ENCODE peak calls at places on chromosomes 1 and 21, in ten cellular contexts. One of them, this sample, is unnamed. For H3K9me3, the result is how much of the 10 kb centered on the place peaks cover.

GRCh38 chr1:225754940-225755635 is 22.5 kb upstream of the SRP9 start:
- DNase-seq in AG04450: peak
- DNase-seq in upper lobe of left lung: no peak
- DNase-seq in fibroblast of lung: peak
- DNase-seq in body of pancreas: peak
- DNase-seq in pancreas: no peak
- DNase-seq in mucosa of descending colon: no peak
- DNase-seq in heart right ventricle: peak
- DNase-seq in ascending aorta: no peak
- DNase-seq in tibial artery: no peak
- DNase-seq in this sample: no peak

GRCh38 chr1:16122361-16122881 is 33.4 kb downstream of the EPHA2 start:
- DNase-seq in heart right ventricle: no peak
- DNase-seq in AG04450: no peak
- DNase-seq in pancreas: no peak
- DNase-seq in ascending aorta: no peak
- DNase-seq in tibial artery: no peak
- DNase-seq in body of pancreas: no peak
- DNase-seq in mucosa of descending colon: no peak
- DNase-seq in fibroblast of lung: peak
- DNase-seq in upper lobe of left lung: no peak
- DNase-seq in this sample: no peak

GRCh38 chr1:55399385-55399784 is 184.2 kb upstream of the USP24 start:
- DNase-seq in fibroblast of lung: no peak
- DNase-seq in tibial artery: no peak
- DNase-seq in body of pancreas: peak
- DNase-seq in heart right ventricle: no peak
- DNase-seq in upper lobe of left lung: no peak
- DNase-seq in ascending aorta: no peak
- DNase-seq in pancreas: no peak
- DNase-seq in mucosa of descending colon: no peak
- DNase-seq in AG04450: no peak
- DNase-seq in this sample: no peak

GRCh38 chr1:169321539-169321938 is 46.1 kb downstream of the NME7 start:
- DNase-seq in fibroblast of lung: peak
- DNase-seq in upper lobe of left lung: no peak
- DNase-seq in mucosa of descending colon: no peak
- DNase-seq in AG04450: no peak
- DNase-seq in tibial artery: no peak
- DNase-seq in ascending aorta: no peak
- DNase-seq in pancreas: no peak
- DNase-seq in heart right ventricle: no peak
- DNase-seq in body of pancreas: no peak
- DNase-seq in this sample: no peak

GRCh38 chr1:230867903-230868735 is at the start of gene C1orf198:
- DNase-seq in fibroblast of lung: no peak
- DNase-seq in heart right ventricle: peak
- DNase-seq in tibial artery: no peak
- DNase-seq in pancreas: peak
- DNase-seq in AG04450: no peak
- DNase-seq in ascending aorta: peak
- DNase-seq in mucosa of descending colon: peak
- DNase-seq in upper lobe of left lung: peak
- DNase-seq in body of pancreas: peak
- DNase-seq in this sample: peak

GRCh38 chr1:204866051-204866596 is 4.5 kb upstream of the NFASC start:
- DNase-seq in heart right ventricle: no peak
- DNase-seq in mucosa of descending colon: no peak
- DNase-seq in ascending aorta: peak
- DNase-seq in body of pancreas: no peak
- DNase-seq in fibroblast of lung: no peak
- DNase-seq in pancreas: no peak
- DNase-seq in tibial artery: no peak
- DNase-seq in AG04450: no peak
- DNase-seq in upper lobe of left lung: no peak
- DNase-seq in this sample: no peak

GRCh38 chr1:35929730-35930592 is 944 bp upstream of the AGO3 start:
- DNase-seq in AG04450: no peak
- DNase-seq in heart right ventricle: peak
- DNase-seq in body of pancreas: peak
- DNase-seq in tibial artery: peak
- DNase-seq in fibroblast of lung: peak
- DNase-seq in mucosa of descending colon: no peak
- DNase-seq in upper lobe of left lung: no peak
- DNase-seq in ascending aorta: peak
- DNase-seq in pancreas: no peak
- DNase-seq in this sample: peak

GRCh38 chr1:237565236-237565635 is 325.5 kb downstream of the ZP4 start:
- DNase-seq in tibial artery: no peak
- DNase-seq in heart right ventricle: no peak
- DNase-seq in fibroblast of lung: no peak
- DNase-seq in AG04450: no peak
- DNase-seq in upper lobe of left lung: no peak
- DNase-seq in body of pancreas: no peak
- DNase-seq in mucosa of descending colon: no peak
- DNase-seq in pancreas: no peak
- DNase-seq in ascending aorta: no peak
- DNase-seq in this sample: no peak

GRCh38 chr21:36661511-36662309 is 37.2 kb upstream of the SIM2 start:
- DNase-seq in pancreas: no peak
- DNase-seq in ascending aorta: no peak
- DNase-seq in heart right ventricle: peak
- DNase-seq in body of pancreas: peak
- DNase-seq in tibial artery: no peak
- DNase-seq in mucosa of descending colon: no peak
- DNase-seq in fibroblast of lung: peak
- DNase-seq in upper lobe of left lung: no peak
- DNase-seq in AG04450: no peak
- DNase-seq in this sample: no peak

GRCh38 chr1:110148961-110149360 is 1.3 kb upstream of the SLC6A17 start:
- DNase-seq in heart right ventricle: no peak
- DNase-seq in AG04450: no peak
- DNase-seq in upper lobe of left lung: no peak
- DNase-seq in tibial artery: no peak
- DNase-seq in fibroblast of lung: no peak
- DNase-seq in mucosa of descending colon: no peak
- DNase-seq in ascending aorta: no peak
- DNase-seq in body of pancreas: no peak
- DNase-seq in pancreas: no peak
- DNase-seq in this sample: no peak

GRCh38 chr1:25505706-25506385 is 37.6 kb upstream of the LDLRAP1 start:
- DNase-seq in upper lobe of left lung: no peak
- DNase-seq in body of pancreas: no peak
- DNase-seq in heart right ventricle: no peak
- DNase-seq in AG04450: no peak
- DNase-seq in mucosa of descending colon: no peak
- DNase-seq in tibial artery: no peak
- DNase-seq in pancreas: no peak
- DNase-seq in ascending aorta: no peak
- DNase-seq in fibroblast of lung: peak
- DNase-seq in this sample: no peak

GRCh38 chr1:215273838-215274516 is 191.4 kb downstream of the KCNK2 start:
- DNase-seq in mucosa of descending colon: no peak
- DNase-seq in pancreas: no peak
- DNase-seq in fibroblast of lung: peak
- DNase-seq in upper lobe of left lung: no peak
- DNase-seq in body of pancreas: no peak
- DNase-seq in heart right ventricle: no peak
- DNase-seq in ascending aorta: no peak
- DNase-seq in tibial artery: no peak
- DNase-seq in AG04450: peak
- DNase-seq in this sample: no peak

GRCh38 chr1:157580179-157580827 is 17.6 kb downstream of the FCRL4 start:
- DNase-seq in fibroblast of lung: peak
- DNase-seq in ascending aorta: no peak
- DNase-seq in mucosa of descending colon: no peak
- DNase-seq in upper lobe of left lung: no peak
- DNase-seq in tibial artery: no peak
- DNase-seq in AG04450: peak
- DNase-seq in pancreas: no peak
- DNase-seq in body of pancreas: peak
- DNase-seq in heart right ventricle: peak
- DNase-seq in this sample: no peak

GRCh38 chr1:42518894-42519293 is 55.8 kb downstream of the CCDC30 start:
- DNase-seq in ascending aorta: no peak
- DNase-seq in upper lobe of left lung: no peak
- DNase-seq in heart right ventricle: no peak
- DNase-seq in tibial artery: no peak
- DNase-seq in mucosa of descending colon: no peak
- DNase-seq in AG04450: no peak
- DNase-seq in pancreas: no peak
- DNase-seq in body of pancreas: no peak
- DNase-seq in fibroblast of lung: no peak
- DNase-seq in this sample: no peak
- H3K9me3 ChIP-seq in ascending aorta: under half
- H3K9me3 ChIP-seq in upper lobe of left lung: under half
- H3K9me3 ChIP-seq in heart right ventricle: under half
- H3K9me3 ChIP-seq in tibial artery: under half
- H3K9me3 ChIP-seq in mucosa of descending colon: under half
- H3K9me3 ChIP-seq in AG04450: under half
- H3K9me3 ChIP-seq in pancreas: under half
- H3K9me3 ChIP-seq in body of pancreas: under half
- H3K9me3 ChIP-seq in fibroblast of lung: under half
- H3K9me3 ChIP-seq in this sample: under half

GRCh38 chr1:71706030-71706671 is 576.2 kb downstream of the NEGR1 start:
- DNase-seq in tibial artery: no peak
- DNase-seq in fibroblast of lung: no peak
- DNase-seq in ascending aorta: no peak
- DNase-seq in body of pancreas: no peak
- DNase-seq in AG04450: peak
- DNase-seq in heart right ventricle: no peak
- DNase-seq in pancreas: no peak
- DNase-seq in mucosa of descending colon: no peak
- DNase-seq in upper lobe of left lung: no peak
- DNase-seq in this sample: no peak
- H3K9me3 ChIP-seq in tibial artery: under half
- H3K9me3 ChIP-seq in fibroblast of lung: under half
- H3K9me3 ChIP-seq in ascending aorta: under half
- H3K9me3 ChIP-seq in body of pancreas: under half
- H3K9me3 ChIP-seq in AG04450: under half
- H3K9me3 ChIP-seq in heart right ventricle: under half
- H3K9me3 ChIP-seq in pancreas: under half
- H3K9me3 ChIP-seq in mucosa of descending colon: under half
- H3K9me3 ChIP-seq in upper lobe of left lung: under half
- H3K9me3 ChIP-seq in this sample: under half

GRCh38 chr21:15749868-15750174 is 20.0 kb downstream of the USP25 start:
- DNase-seq in tibial artery: no peak
- DNase-seq in mucosa of descending colon: no peak
- DNase-seq in body of pancreas: no peak
- DNase-seq in pancreas: no peak
- DNase-seq in upper lobe of left lung: no peak
- DNase-seq in heart right ventricle: no peak
- DNase-seq in AG04450: no peak
- DNase-seq in fibroblast of lung: peak
- DNase-seq in ascending aorta: no peak
- DNase-seq in this sample: no peak

GRCh38 chr21:15751037-15751436 is 21.3 kb downstream of the USP25 start:
- DNase-seq in tibial artery: no peak
- DNase-seq in body of pancreas: no peak
- DNase-seq in AG04450: no peak
- DNase-seq in upper lobe of left lung: no peak
- DNase-seq in heart right ventricle: no peak
- DNase-seq in mucosa of descending colon: no peak
- DNase-seq in pancreas: no peak
- DNase-seq in ascending aorta: no peak
- DNase-seq in fibroblast of lung: no peak
- DNase-seq in this sample: no peak

GRCh38 chr21:15749045-15749867 is 19.5 kb downstream of the USP25 start:
- DNase-seq in tibial artery: no peak
- DNase-seq in AG04450: no peak
- DNase-seq in heart right ventricle: no peak
- DNase-seq in fibroblast of lung: peak
- DNase-seq in ascending aorta: no peak
- DNase-seq in upper lobe of left lung: no peak
- DNase-seq in mucosa of descending colon: no peak
- DNase-seq in body of pancreas: no peak
- DNase-seq in pancreas: no peak
- DNase-seq in this sample: no peak

GRCh38 chr21:15752763-15753407 is 23.1 kb downstream of the USP25 start:
- DNase-seq in mucosa of descending colon: no peak
- DNase-seq in body of pancreas: no peak
- DNase-seq in tibial artery: no peak
- DNase-seq in upper lobe of left lung: no peak
- DNase-seq in pancreas: no peak
- DNase-seq in AG04450: no peak
- DNase-seq in ascending aorta: no peak
- DNase-seq in heart right ventricle: no peak
- DNase-seq in fibroblast of lung: no peak
- DNase-seq in this sample: no peak

GRCh38 chr21:15751561-15751960 is 21.8 kb downstream of the USP25 start:
- DNase-seq in pancreas: no peak
- DNase-seq in ascending aorta: no peak
- DNase-seq in AG04450: no peak
- DNase-seq in upper lobe of left lung: no peak
- DNase-seq in tibial artery: no peak
- DNase-seq in fibroblast of lung: no peak
- DNase-seq in heart right ventricle: no peak
- DNase-seq in body of pancreas: no peak
- DNase-seq in mucosa of descending colon: no peak
- DNase-seq in this sample: no peak
- H3K9me3 ChIP-seq in pancreas: under half
- H3K9me3 ChIP-seq in ascending aorta: under half
- H3K9me3 ChIP-seq in AG04450: under half
- H3K9me3 ChIP-seq in upper lobe of left lung: under half
- H3K9me3 ChIP-seq in tibial artery: under half
- H3K9me3 ChIP-seq in fibroblast of lung: under half
- H3K9me3 ChIP-seq in heart right ventricle: under half
- H3K9me3 ChIP-seq in body of pancreas: under half
- H3K9me3 ChIP-seq in mucosa of descending colon: under half
- H3K9me3 ChIP-seq in this sample: under half

GRCh38 chr1:160178731-160179130 is 11.6 kb upstream of the CASQ1 start:
- DNase-seq in pancreas: no peak
- DNase-seq in mucosa of descending colon: no peak
- DNase-seq in heart right ventricle: no peak
- DNase-seq in body of pancreas: no peak
- DNase-seq in AG04450: no peak
- DNase-seq in tibial artery: no peak
- DNase-seq in ascending aorta: no peak
- DNase-seq in fibroblast of lung: no peak
- DNase-seq in upper lobe of left lung: no peak
- DNase-seq in this sample: no peak

GRCh38 chr1:160177231-160177630 is 13.1 kb upstream of the CASQ1 start:
- DNase-seq in tibial artery: no peak
- DNase-seq in body of pancreas: no peak
- DNase-seq in heart right ventricle: no peak
- DNase-seq in mucosa of descending colon: no peak
- DNase-seq in upper lobe of left lung: no peak
- DNase-seq in fibroblast of lung: no peak
- DNase-seq in AG04450: no peak
- DNase-seq in pancreas: no peak
- DNase-seq in ascending aorta: no peak
- DNase-seq in this sample: no peak

GRCh38 chr1:160171978-160172377 is 18.4 kb upstream of the CASQ1 start:
- DNase-seq in body of pancreas: no peak
- DNase-seq in pancreas: no peak
- DNase-seq in upper lobe of left lung: no peak
- DNase-seq in mucosa of descending colon: no peak
- DNase-seq in AG04450: no peak
- DNase-seq in heart right ventricle: no peak
- DNase-seq in fibroblast of lung: no peak
- DNase-seq in ascending aorta: peak
- DNase-seq in tibial artery: no peak
- DNase-seq in this sample: no peak

GRCh38 chr1:160179336-160179735 is 11.0 kb upstream of the CASQ1 start:
- DNase-seq in AG04450: no peak
- DNase-seq in tibial artery: no peak
- DNase-seq in fibroblast of lung: no peak
- DNase-seq in upper lobe of left lung: no peak
- DNase-seq in mucosa of descending colon: no peak
- DNase-seq in heart right ventricle: no peak
- DNase-seq in body of pancreas: no peak
- DNase-seq in ascending aorta: no peak
- DNase-seq in pancreas: no peak
- DNase-seq in this sample: no peak

GRCh38 chr1:160177667-160178066 is 12.7 kb upstream of the CASQ1 start:
- DNase-seq in heart right ventricle: no peak
- DNase-seq in body of pancreas: no peak
- DNase-seq in ascending aorta: no peak
- DNase-seq in upper lobe of left lung: no peak
- DNase-seq in AG04450: no peak
- DNase-seq in mucosa of descending colon: no peak
- DNase-seq in tibial artery: no peak
- DNase-seq in pancreas: no peak
- DNase-seq in fibroblast of lung: no peak
- DNase-seq in this sample: no peak
- H3K9me3 ChIP-seq in heart right ventricle: under half
- H3K9me3 ChIP-seq in body of pancreas: under half
- H3K9me3 ChIP-seq in ascending aorta: under half
- H3K9me3 ChIP-seq in upper lobe of left lung: under half
- H3K9me3 ChIP-seq in AG04450: under half
- H3K9me3 ChIP-seq in mucosa of descending colon: under half
- H3K9me3 ChIP-seq in tibial artery: under half
- H3K9me3 ChIP-seq in pancreas: under half
- H3K9me3 ChIP-seq in fibroblast of lung: under half
- H3K9me3 ChIP-seq in this sample: under half